ENCODE peak calls at places on chromosomes 13 and 19, in four cellular contexts. One of them, this sample, is unnamed.
A peak's percentile ranks its signal among the peaks of the same experiment; 100 is the strongest.

GRCh38 chr13:75468602-75469001 is 13.4 kb downstream of the TBC1D4 start:
- DNase-seq in CD14-positive monocyte: no peak
- DNase-seq in suprapubic skin: no peak
- DNase-seq in GM23338: no peak
- DNase-seq in this sample: no peak

GRCh38 chr13:52746141-52746540 is 6.5 kb upstream of the CNMD start:
- DNase-seq in CD14-positive monocyte: no peak
- DNase-seq in suprapubic skin: no peak
- DNase-seq in GM23338: no peak
- DNase-seq in this sample: no peak

GRCh38 chr19:57110592-57111328 is 9.0 kb upstream of the USP29 start:
- DNase-seq in CD14-positive monocyte: no peak
- DNase-seq in suprapubic skin: no peak
- DNase-seq in GM23338: peak; percentile 6
- DNase-seq in this sample: no peak

GRCh38 chr19:40416918-40417713 is 3.9 kb upstream of the PRX start:
- DNase-seq in CD14-positive monocyte: no peak
- DNase-seq in suprapubic skin: no peak
- DNase-seq in GM23338: no peak
- DNase-seq in this sample: no peak

GRCh38 chr13:72953391-72953960 is 105.3 kb upstream of the KLF5 start:
- DNase-seq in CD14-positive monocyte: no peak
- DNase-seq in suprapubic skin: no peak
- DNase-seq in GM23338: no peak
- DNase-seq in this sample: no peak

GRCh38 chr13:32284927-32285632 is 30.1 kb downstream of the ZAR1L start:
- DNase-seq in CD14-positive monocyte: no peak
- DNase-seq in suprapubic skin: no peak
- DNase-seq in GM23338: no peak
- DNase-seq in this sample: no peak

GRCh38 chr19:10289836-10290438 is at the start of gene ICAM5:
- DNase-seq in CD14-positive monocyte: no peak
- DNase-seq in suprapubic skin: no peak
- DNase-seq in GM23338: peak; percentile 47
- DNase-seq in this sample: no peak

GRCh38 chr13:49444517-49445395 is 682 bp downstream of the SETDB2 start:
- DNase-seq in CD14-positive monocyte: peak; percentile 82
- DNase-seq in suprapubic skin: no peak
- DNase-seq in GM23338: peak; percentile 39
- DNase-seq in this sample: no peak

GRCh38 chr13:94641432-94641941 is 39.8 kb downstream of the GPR180 start:
- DNase-seq in CD14-positive monocyte: no peak
- DNase-seq in suprapubic skin: no peak
- DNase-seq in GM23338: peak; percentile 11
- DNase-seq in this sample: no peak

GRCh38 chr19:43779820-43780219 is 953 bp downstream of the KCNN4 start:
- DNase-seq in CD14-positive monocyte: no peak
- DNase-seq in suprapubic skin: no peak
- DNase-seq in GM23338: no peak
- DNase-seq in this sample: no peak

GRCh38 chr19:17654993-17655392 is 33.2 kb downstream of the UNC13A start:
- DNase-seq in CD14-positive monocyte: no peak
- DNase-seq in suprapubic skin: no peak
- DNase-seq in GM23338: peak; percentile 48
- DNase-seq in this sample: peak; percentile 64

GRCh38 chr13:44819762-44820161 is 169.5 kb downstream of the NUFIP1 start:
- DNase-seq in CD14-positive monocyte: no peak
- DNase-seq in suprapubic skin: no peak
- DNase-seq in GM23338: no peak
- DNase-seq in this sample: no peak

GRCh38 chr19:1373534-1374249 is 10.0 kb upstream of the NDUFS7 start:
- DNase-seq in CD14-positive monocyte: no peak
- DNase-seq in suprapubic skin: peak; percentile 59
- DNase-seq in GM23338: no peak
- DNase-seq in this sample: no peak

GRCh38 chr13:106796280-106797047 is 228.5 kb upstream of the ARGLU1 start:
- DNase-seq in CD14-positive monocyte: no peak
- DNase-seq in suprapubic skin: no peak
- DNase-seq in GM23338: peak; percentile 96
- DNase-seq in this sample: no peak

GRCh38 chr19:34851277-34851804 is 75.4 kb upstream of the ZNF30 start:
- DNase-seq in CD14-positive monocyte: no peak
- DNase-seq in suprapubic skin: no peak
- DNase-seq in GM23338: peak; percentile 73
- DNase-seq in this sample: no peak

GRCh38 chr13:97382276-97382675 is 51.7 kb upstream of the RAP2A start:
- DNase-seq in CD14-positive monocyte: no peak
- DNase-seq in suprapubic skin: no peak
- DNase-seq in GM23338: no peak
- DNase-seq in this sample: no peak

DNA sequence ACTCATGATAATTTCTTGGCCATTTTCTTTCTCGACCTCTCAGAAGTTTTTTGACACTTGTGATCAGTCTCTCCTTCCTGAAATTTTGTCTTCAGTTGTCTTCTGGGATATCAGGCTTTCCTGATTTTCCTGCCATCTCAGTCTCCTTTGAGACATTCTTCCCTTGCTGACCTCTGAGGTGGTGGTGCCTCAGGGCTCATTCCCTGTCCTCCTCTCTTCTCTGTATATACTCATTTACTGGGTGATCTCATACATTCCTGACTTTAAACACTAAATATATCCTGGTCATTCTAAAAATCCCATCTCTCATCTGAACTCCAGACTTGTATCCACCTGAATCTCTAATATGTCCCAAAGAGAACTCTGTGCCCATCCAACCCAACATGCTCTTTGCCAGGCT is 31.3 kb upstream of the STARD13 start:
- DNase-seq in CD14-positive monocyte: no peak
- DNase-seq in suprapubic skin: no peak
- DNase-seq in GM23338: no peak
- DNase-seq in this sample: no peak
- TF ChIP-seq CTCF in CD14-positive monocyte: no peak
- TF ChIP-seq CTCF in suprapubic skin: no peak
- TF ChIP-seq CTCF in GM23338: no peak
- TF ChIP-seq CTCF in this sample: no peak

GRCh38 chr19:45094158-45094557 is 1.2 kb downstream of the PPP1R37 start:
- DNase-seq in CD14-positive monocyte: no peak
- DNase-seq in suprapubic skin: no peak
- DNase-seq in GM23338: no peak
- DNase-seq in this sample: no peak

GRCh38 chr19:45090598-45090997 is 2.4 kb upstream of the PPP1R37 start:
- DNase-seq in CD14-positive monocyte: no peak
- DNase-seq in suprapubic skin: no peak
- DNase-seq in GM23338: no peak
- DNase-seq in this sample: no peak

GRCh38 chr19:45091031-45091918 is 1.7 kb upstream of the PPP1R37 start:
- DNase-seq in CD14-positive monocyte: peak; percentile 98
- DNase-seq in suprapubic skin: peak; percentile 97
- DNase-seq in GM23338: peak; percentile 100
- DNase-seq in this sample: peak; percentile 99

GRCh38 chr19:45094707-45095106 is 1.7 kb downstream of the PPP1R37 start:
- DNase-seq in CD14-positive monocyte: no peak
- DNase-seq in suprapubic skin: no peak
- DNase-seq in GM23338: no peak
- DNase-seq in this sample: no peak

DNA sequence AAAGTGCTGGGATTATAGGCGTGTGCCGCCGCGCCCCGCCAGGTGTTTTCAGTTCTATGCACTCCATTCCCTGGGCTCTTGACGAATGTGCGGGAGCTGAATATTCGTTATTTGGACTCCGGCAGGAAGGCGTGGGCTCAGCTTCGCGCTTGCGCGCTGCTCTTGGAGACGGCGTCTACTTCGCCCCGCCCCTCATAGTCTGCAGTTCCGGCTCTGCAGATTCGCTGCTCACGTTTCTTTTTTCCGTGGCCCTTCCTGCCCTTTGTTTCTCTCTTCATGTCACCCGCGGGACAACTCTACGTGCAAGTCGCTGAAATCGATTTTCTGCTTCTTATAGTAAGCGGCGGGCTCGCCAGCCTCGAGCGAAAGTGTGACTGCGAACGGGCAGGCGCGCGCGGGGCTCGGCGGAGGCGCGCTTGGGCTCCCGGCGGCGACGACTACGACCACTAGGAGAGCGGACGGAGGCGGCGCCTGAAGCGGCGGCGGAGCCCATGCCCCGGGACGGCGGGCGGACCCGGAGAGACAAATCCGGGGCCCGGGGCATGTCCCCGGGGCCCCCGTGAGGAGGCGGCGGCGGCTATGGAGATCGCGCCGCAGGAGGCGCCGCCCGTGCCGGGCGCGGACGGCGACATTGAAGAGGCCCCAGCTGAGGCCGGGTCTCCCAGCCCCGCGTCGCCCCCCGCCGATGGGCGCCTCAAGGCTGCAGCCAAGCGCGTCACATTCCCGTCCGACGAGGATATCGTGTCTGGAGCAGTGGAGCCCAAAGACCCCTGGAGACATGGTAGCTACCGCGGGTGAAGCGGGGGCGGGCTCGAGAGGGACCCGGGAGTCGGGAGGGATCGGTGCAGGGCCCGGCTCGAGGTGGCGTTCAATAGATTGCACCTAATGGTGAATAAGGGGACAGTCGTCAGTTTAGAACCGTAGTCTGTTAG is at the start of gene PPP1R37:
- DNase-seq in CD14-positive monocyte: peak; percentile 95
- DNase-seq in suprapubic skin: peak; percentile 95
- DNase-seq in GM23338: peak; percentile 99
- DNase-seq in this sample: no peak
- TF ChIP-seq CTCF in CD14-positive monocyte: peak; percentile 48
- TF ChIP-seq CTCF in suprapubic skin: peak; percentile 30
- TF ChIP-seq CTCF in GM23338: no peak
- TF ChIP-seq CTCF in this sample: peak; percentile 70

DNA sequence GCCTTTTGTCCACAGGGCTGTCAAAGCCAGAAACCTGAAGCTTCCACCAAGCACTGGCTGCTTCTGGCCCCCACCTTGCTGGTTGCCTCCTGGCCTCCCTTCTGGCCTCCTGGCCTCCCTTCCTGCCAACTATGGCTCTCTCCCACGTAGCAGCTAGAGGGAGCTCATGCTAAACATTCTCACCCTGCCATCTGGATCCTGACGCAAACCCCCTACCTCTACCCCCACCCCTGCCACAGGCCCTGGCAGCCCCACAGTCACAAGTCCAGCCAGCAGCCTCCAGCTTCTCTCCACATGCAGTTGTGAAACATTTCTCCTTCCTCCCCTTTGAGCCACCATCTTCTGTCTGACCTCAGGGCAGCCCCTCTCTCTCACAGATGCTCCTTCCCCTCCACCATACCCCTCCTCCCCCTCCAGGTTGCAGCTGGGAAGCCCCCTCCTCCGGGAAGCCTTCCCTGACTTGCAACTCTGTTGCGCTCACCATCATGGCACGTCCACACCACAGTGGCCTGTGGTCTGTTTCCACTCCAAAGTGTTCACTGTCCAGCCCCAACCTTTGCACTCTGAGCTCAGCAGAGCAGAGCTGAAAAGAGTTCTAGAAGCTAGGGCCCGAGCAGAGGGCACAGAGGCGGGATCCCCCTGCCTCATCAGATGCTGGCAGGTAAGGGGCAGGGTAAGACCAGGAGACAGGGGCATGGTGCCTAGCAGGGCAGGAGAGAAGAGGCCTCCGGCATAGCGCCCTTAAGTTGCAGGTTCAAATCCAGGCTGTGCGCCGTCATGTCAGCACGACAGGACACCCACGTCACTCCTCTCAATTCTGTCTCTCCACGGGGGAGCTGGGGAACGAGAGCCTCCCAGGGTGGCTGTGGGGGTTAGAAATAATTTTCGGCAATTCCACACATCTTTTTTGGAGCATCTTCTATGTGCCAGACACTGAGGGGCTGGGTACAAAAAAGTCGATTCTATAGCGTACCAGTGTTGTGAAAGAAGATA is 7.3 kb downstream of the ADGRL1 start:
- DNase-seq in CD14-positive monocyte: no peak
- DNase-seq in suprapubic skin: no peak
- DNase-seq in GM23338: peak; percentile 45
- DNase-seq in this sample: no peak
- TF ChIP-seq CTCF in CD14-positive monocyte: no peak
- TF ChIP-seq CTCF in suprapubic skin: no peak
- TF ChIP-seq CTCF in GM23338: peak; percentile 53
- TF ChIP-seq CTCF in this sample: peak; percentile 53

GRCh38 chr13:81393686-81394085 is 1052.8 kb upstream of the SPRY2 start:
- DNase-seq in CD14-positive monocyte: no peak
- DNase-seq in suprapubic skin: no peak
- DNase-seq in GM23338: peak; percentile 32
- DNase-seq in this sample: no peak
- TF ChIP-seq CTCF in CD14-positive monocyte: no peak
- TF ChIP-seq CTCF in suprapubic skin: no peak
- TF ChIP-seq CTCF in GM23338: no peak
- TF ChIP-seq CTCF in this sample: no peak

GRCh38 chr13:24539500-24540165 is 27.1 kb upstream of the PARP4 start:
- DNase-seq in CD14-positive monocyte: no peak
- DNase-seq in suprapubic skin: no peak
- DNase-seq in GM23338: no peak
- DNase-seq in this sample: peak; percentile 61

GRCh38 chr13:24540236-24541126 is 27.9 kb upstream of the PARP4 start:
- DNase-seq in CD14-positive monocyte: no peak
- DNase-seq in suprapubic skin: no peak
- DNase-seq in GM23338: peak; percentile 87
- DNase-seq in this sample: peak; percentile 81

DNA sequence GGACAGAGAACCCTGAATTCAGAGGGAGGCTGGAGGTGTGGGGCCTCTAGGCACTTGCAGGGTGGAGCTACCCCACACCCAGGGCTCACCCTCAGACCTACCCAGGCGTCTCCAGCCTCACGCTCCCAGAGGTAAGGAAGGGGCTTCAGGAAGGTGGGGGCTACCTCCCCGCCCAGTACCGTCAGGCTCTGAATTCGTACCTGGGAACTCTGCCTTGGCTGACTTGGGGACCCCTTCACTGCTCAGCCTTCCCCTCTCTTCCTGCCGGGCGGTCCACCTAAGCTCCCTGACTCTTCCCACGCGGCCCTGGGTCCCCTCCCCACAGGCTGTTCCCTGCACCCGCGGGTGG is 28.5 kb upstream of the PARP4 start:
- DNase-seq in CD14-positive monocyte: no peak
- DNase-seq in suprapubic skin: no peak
- DNase-seq in GM23338: no peak
- DNase-seq in this sample: peak; percentile 73
- TF ChIP-seq CTCF in CD14-positive monocyte: peak; percentile 18
- TF ChIP-seq CTCF in suprapubic skin: no peak
- TF ChIP-seq CTCF in GM23338: no peak
- TF ChIP-seq CTCF in this sample: peak; percentile 36

This sample was measured in chondrocyte.